ENCODE peak calls at places on chromosomes 13 and 19, in four cellular contexts. E is NB4, C is HCT116, D is suprapubic skin. R is an unnamed sample.

GRCh38 chr13:21719463-21719862 is 48.6 kb downstream of the FGF9 start:
- DNase-seq in E (no peak), C (no peak), D (no peak), R (no peak)

GRCh38 chr13:109500146-109500773 is 286.1 kb downstream of the IRS2 start:
- DNase-seq in E (peak; percentile 38), C (no peak), D (no peak), R (no peak)

GRCh38 chr13:34376483-34376882 is 558.5 kb downstream of the RFC3 start:
- DNase-seq in E (no peak), C (no peak), D (no peak), R (no peak)

GRCh38 chr13:76455960-76456359 is 430.2 kb downstream of the KCTD12 start:
- DNase-seq in E (no peak), C (no peak), D (no peak), R (no peak)

GRCh38 chr19:2962018-2962670 is 15.2 kb upstream of the TLE6 start:
- DNase-seq in E (peak; percentile 68), C (peak; percentile 68), D (no peak), R (peak; percentile 79)

GRCh38 chr13:104949840-104950805 is 1585.3 kb downstream of the EFNB2 start:
- DNase-seq in E (no peak), C (no peak), D (no peak), R (no peak)

GRCh38 chr13:99431927-99432636 is 69.2 kb upstream of the TM9SF2 start:
- DNase-seq in E (peak; percentile 26), C (no peak), D (no peak), R (no peak)

GRCh38 chr19:3725640-3726310 is 17.6 kb downstream of the TJP3 start:
- DNase-seq in E (no peak), C (peak; percentile 73), D (peak; percentile 67), R (no peak)

GRCh38 chr19:15487038-15487437 is 7.7 kb upstream of the PGLYRP2 start:
- DNase-seq in E (no peak), C (no peak), D (no peak), R (no peak)

GRCh38 chr13:50159613-50160012 is 144.4 kb downstream of the KCNRG start:
- DNase-seq in E (no peak), C (no peak), D (no peak), R (no peak)

GRCh38 chr13:22137361-22138050 is 466.6 kb downstream of the FGF9 start:
- DNase-seq in E (no peak), C (no peak), D (no peak), R (no peak)

GRCh38 chr19:21483589-21484170 is 21.7 kb upstream of the ZNF429 start:
- DNase-seq in E (peak; percentile 53), C (no peak), D (no peak), R (peak; percentile 34)

GRCh38 chr13:30745917-30746686 is 10.8 kb downstream of the ALOX5AP start:
- DNase-seq in E (peak; percentile 66), C (no peak), D (no peak), R (no peak)

GRCh38 chr19:35643255-35644205 is 2.0 kb downstream of the ETV2 start:
- DNase-seq in E (peak; percentile 79), C (peak; percentile 75), D (peak; percentile 91), R (peak; percentile 93)

GRCh38 chr13:109779876-109780516 is 6.4 kb downstream of the IRS2 start:
- DNase-seq in E (no peak), C (no peak), D (no peak), R (no peak)

GRCh38 chr13:110583178-110583865 is 21.8 kb upstream of the RAB20 start:
- DNase-seq in E (no peak), C (no peak), D (no peak), R (no peak)

GRCh38 chr13:39244561-39245230 is 206.4 kb downstream of the NHLRC3 start:
- DNase-seq in E (no peak), C (no peak), D (no peak), R (no peak)

GRCh38 chr19:5313307-5313706 is 27.3 kb downstream of the PTPRS start:
- DNase-seq in E (no peak), C (no peak), D (no peak), R (no peak)

GRCh38 chr13:106156468-106156867 is 379.0 kb downstream of the EFNB2 start:
- DNase-seq in E (no peak), C (peak; percentile 78), D (no peak), R (no peak)

GRCh38 chr19:20078696-20079095 is 896 bp downstream of the ZNF90 start:
- DNase-seq in E (peak; percentile 70), C (no peak), D (peak; percentile 64), R (peak; percentile 35)

GRCh38 chr13:39016087-39016486 is 21.8 kb downstream of the PROSER1 start:
- DNase-seq in E (no peak), C (no peak), D (no peak), R (no peak)

GRCh38 chr13:91313103-91313502 is 34.4 kb upstream of the MIR17HG start:
- DNase-seq in E (peak; percentile 14), C (no peak), D (no peak), R (peak; percentile 2)

GRCh38 chr13:80824231-80824630 is 483.3 kb upstream of the SPRY2 start:
- DNase-seq in E (no peak), C (no peak), D (no peak), R (no peak)

GRCh38 chr13:76885203-76886004 is 801 bp downstream of the KCTD12 start:
- DNase-seq in E (peak; percentile 74), C (no peak), D (peak; percentile 81), R (peak; percentile 64)

GRCh38 chr13:30331331-30331771 is 24.0 kb upstream of the KATNAL1 start:
- DNase-seq in E (no peak), C (no peak), D (peak; percentile 74), R (no peak)

GRCh38 chr19:44757735-44758505 is 9.4 kb downstream of the BCL3 start:
- DNase-seq in E (no peak), C (no peak), D (no peak), R (no peak)

GRCh38 chr19:48246101-48246500 is 9.6 kb downstream of the CARD8 start:
- DNase-seq in E (no peak), C (no peak), D (no peak), R (no peak)

GRCh38 chr13:53068841-53069520 is 40.4 kb downstream of the OLFM4 start:
- DNase-seq in E (no peak), C (no peak), D (no peak), R (no peak)

GRCh38 chr13:44818428-44818827 is 170.8 kb downstream of the NUFIP1 start:
- DNase-seq in E (peak; percentile 42), C (peak; percentile 41), D (no peak), R (peak; percentile 20)

GRCh38 chr13:90696656-90697055 is 650.8 kb upstream of the MIR17HG start:
- DNase-seq in E (no peak), C (no peak), D (no peak), R (no peak)

GRCh38 chr19:48398329-48399235 is 5.1 kb downstream of the GRIN2D start:
- DNase-seq in E (peak; percentile 100), C (peak; percentile 91), D (peak; percentile 87), R (peak; percentile 92)

GRCh38 chr19:16449330-16449961 is 22.3 kb downstream of the EPS15L1 start:
- DNase-seq in E (peak; percentile 81), C (no peak), D (no peak), R (peak; percentile 53)

GRCh38 chr19:38134538-38135149 is 89.4 kb downstream of the DPF1 start:
- DNase-seq in E (peak; percentile 36), C (no peak), D (no peak), R (peak; percentile 81)

GRCh38 chr13:40445557-40445990 is 220.9 kb downstream of the FOXO1 start:
- DNase-seq in E (peak; percentile 85), C (no peak), D (no peak), R (no peak)

GRCh38 chr19:54035215-54036178 is 28.2 kb downstream of the VSTM1 start:
- DNase-seq in E (no peak), C (no peak), D (no peak), R (no peak)

GRCh38 chr13:106329941-106330340 is 205.5 kb downstream of the EFNB2 start:
- DNase-seq in E (no peak), C (no peak), D (no peak), R (no peak)

GRCh38 chr19:58558623-58559274 is 338 bp upstream of the UBE2M start:
- DNase-seq in E (peak; percentile 98), C (peak; percentile 98), D (peak; percentile 99), R (no peak)
- TF ChIP-seq POLR2A in E (no peak), C (no peak), D (no peak), R (no peak)

GRCh38 chr19:55493052-55493649 is 4.9 kb downstream of the SSC5D start:
- DNase-seq in E (no peak), C (no peak), D (no peak), R (no peak)

GRCh38 chr19:55492362-55492944 is 4.2 kb downstream of the SSC5D start:
- DNase-seq in E (no peak), C (no peak), D (no peak), R (no peak)

GRCh38 chr19:55493650-55494171 is 5.5 kb downstream of the SSC5D start:
- DNase-seq in E (no peak), C (no peak), D (peak; percentile 60), R (no peak)

GRCh38 chr19:55495646-55496349 is 7.6 kb downstream of the SSC5D start:
- DNase-seq in E (no peak), C (no peak), D (no peak), R (no peak)

DNA sequence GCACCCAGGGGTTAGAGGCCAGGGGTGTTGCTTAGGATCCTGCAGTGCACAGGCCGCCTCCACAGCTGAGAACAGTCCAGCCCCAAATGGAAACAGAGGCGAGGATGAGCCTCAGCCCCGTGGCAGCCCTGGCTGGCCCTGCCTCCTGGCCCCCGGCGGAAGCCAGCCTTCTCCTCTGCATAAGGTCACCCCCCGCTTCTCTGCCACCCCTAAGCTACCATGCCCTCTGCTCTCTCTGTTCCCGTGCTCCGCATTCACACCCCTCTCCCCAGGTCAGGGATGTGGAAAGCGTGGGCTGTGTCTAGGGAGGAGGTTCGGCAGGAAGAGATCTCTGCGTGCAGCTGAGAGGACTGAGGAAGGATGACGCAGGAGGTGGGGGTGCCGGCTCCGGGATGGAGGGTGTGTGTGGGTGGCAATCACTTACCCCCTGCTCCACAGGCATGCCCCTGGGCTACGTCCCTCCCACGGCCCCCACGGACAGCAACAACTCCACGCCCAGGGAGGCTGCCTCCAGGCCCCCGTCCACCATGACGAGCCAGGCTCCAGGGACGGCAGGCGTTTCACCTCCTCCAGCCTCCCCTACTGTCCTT is 6.0 kb downstream of the SSC5D start:
- DNase-seq in E (peak; percentile 60), C (no peak), D (peak; percentile 66), R (no peak)
- TF ChIP-seq POLR2A in E (no peak), C (no peak), D (no peak), R (no peak)

GRCh38 chr19:18385675-18386542 is at the start of gene GDF15:
- DNase-seq in E (peak; percentile 54), C (peak; percentile 90), D (peak; percentile 87), R (peak; percentile 97)
- TF ChIP-seq POLR2A in E (no peak), C (peak; percentile 98), D (peak; percentile 31), R (peak; percentile 92)

DNA sequence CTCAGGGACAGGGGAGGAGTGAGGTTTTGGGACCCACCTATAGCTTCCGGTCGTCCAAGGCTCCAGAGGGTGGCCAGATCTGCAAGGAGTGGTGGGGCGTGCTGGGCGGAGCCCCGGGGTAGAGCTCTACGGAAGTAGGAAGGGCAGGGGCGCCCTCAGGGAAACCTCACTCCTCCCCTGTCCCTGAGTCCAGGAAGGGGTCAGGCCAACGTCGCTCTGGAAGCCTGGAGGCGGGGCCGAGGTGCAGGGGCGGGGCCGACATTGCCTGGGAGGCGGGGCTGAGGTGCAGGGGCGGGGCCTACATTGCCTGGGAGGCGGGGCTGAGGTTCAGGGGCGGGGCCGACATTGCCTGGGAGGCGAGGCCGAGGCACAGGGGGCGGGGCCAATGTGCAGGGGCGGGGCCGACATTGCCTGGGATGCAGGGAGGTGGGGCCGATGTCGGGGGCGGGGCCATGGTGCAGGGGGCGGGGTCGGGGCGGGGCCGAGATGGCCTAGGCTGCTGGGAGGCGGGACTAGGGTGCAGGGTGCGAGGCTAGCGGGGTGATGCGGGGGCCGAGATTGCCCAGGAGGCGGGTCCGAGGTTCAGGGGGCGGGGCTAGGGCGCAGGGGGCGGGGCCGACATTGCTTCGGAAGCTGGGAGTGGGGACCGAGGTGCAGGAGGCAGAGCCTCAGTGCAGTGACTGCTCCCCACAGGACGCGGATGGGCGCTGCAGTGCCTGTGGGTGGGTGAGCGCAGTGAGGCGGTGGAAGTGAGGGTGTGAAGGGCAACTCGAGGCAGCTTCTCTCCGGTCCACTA is 4.9 kb upstream of the PALM start:
- DNase-seq in E (peak; percentile 84), C (peak; percentile 72), D (peak; percentile 91), R (peak; percentile 87)
- TF ChIP-seq POLR2A in E (no peak), C (no peak), D (no peak), R (no peak)

R was measured in erythroblast.